ENCODE peak calls at places on chromosome 21, in ten cellular contexts. W, J, Z, A, C, L, R, S, O and E are unnamed samples.

GRCh38 chr21:40120944-40121575 is 253.8 kb downstream of the PCP4 start:
- DNase-seq in W (no peak), J (no peak), Z (peak), A (no peak), C (no peak), L (no peak), R (peak), S (no peak), O (peak), E (no peak)

GRCh38 chr21:34342476-34342875 is 21.3 kb upstream of the KCNE2 start:
- DNase-seq in W (no peak), J (no peak), Z (no peak), A (no peak), C (no peak), L (no peak), R (peak), S (no peak), O (no peak), E (no peak)

GRCh38 chr21:26546698-26547097 is 26.4 kb downstream of the CYYR1 start:
- DNase-seq in W (no peak), J (no peak), Z (no peak), A (no peak), C (no peak), L (peak), R (no peak), S (no peak), O (no peak), E (no peak)

GRCh38 chr21:42624095-42624830 is 29.2 kb upstream of the PDE9A start:
- DNase-seq in W (no peak), J (no peak), Z (no peak), A (no peak), C (no peak), L (peak), R (no peak), S (no peak), O (no peak), E (no peak)

GRCh38 chr21:46599251-46599572 is 5.7 kb downstream of the S100B start:
- DNase-seq in W (no peak), J (peak), Z (peak), A (no peak), C (no peak), L (no peak), R (no peak), S (no peak), O (no peak), E (no peak)

GRCh38 chr21:42641311-42642218 is 11.9 kb upstream of the PDE9A start:
- DNase-seq in W (no peak), J (no peak), Z (no peak), A (no peak), C (no peak), L (no peak), R (no peak), S (no peak), O (no peak), E (no peak)

GRCh38 chr21:34154878-34155277 is 81.5 kb downstream of the MRPS6 start:
- DNase-seq in W (no peak), J (no peak), Z (no peak), A (no peak), C (no peak), L (no peak), R (no peak), S (no peak), O (no peak), E (no peak)

GRCh38 chr21:39094847-39095525 is 88.3 kb downstream of the PSMG1 start:
- DNase-seq in W (no peak), J (peak), Z (peak), A (no peak), C (no peak), L (no peak), R (no peak), S (no peak), O (peak), E (no peak)

GRCh38 chr21:41345934-41346685 is 15.7 kb upstream of the MX2 start:
- DNase-seq in W (no peak), J (no peak), Z (no peak), A (no peak), C (no peak), L (no peak), R (no peak), S (no peak), O (no peak), E (no peak)

GRCh38 chr21:33963848-33964555 is 48.4 kb upstream of the ATP5PO start:
- DNase-seq in W (no peak), J (no peak), Z (no peak), A (no peak), C (no peak), L (no peak), R (no peak), S (no peak), O (no peak), E (no peak)

GRCh38 chr21:42525228-42525604 is 11.6 kb downstream of the SLC37A1 start:
- DNase-seq in W (no peak), J (no peak), Z (no peak), A (no peak), C (no peak), L (no peak), R (peak), S (no peak), O (no peak), E (no peak)

GRCh38 chr21:31623664-31624063 is 35.8 kb upstream of the SOD1 start:
- DNase-seq in W (no peak), J (no peak), Z (no peak), A (no peak), C (no peak), L (no peak), R (no peak), S (no peak), O (no peak), E (no peak)

GRCh38 chr21:45640888-45641479 is 2.5 kb upstream of the PCBP3 start:
- DNase-seq in W (no peak), J (no peak), Z (peak), A (peak), C (no peak), L (no peak), R (peak), S (no peak), O (peak), E (no peak)

GRCh38 chr21:46184625-46185555 is 631 bp upstream of the SPATC1L start:
- DNase-seq in W (peak), J (peak), Z (peak), A (peak), C (peak), L (peak), R (peak), S (peak), O (peak), E (peak)

GRCh38 chr21:30194701-30195299 is 21.1 kb downstream of the CLDN8 start:
- DNase-seq in W (no peak), J (no peak), Z (peak), A (no peak), C (no peak), L (no peak), R (peak), S (no peak), O (peak), E (peak)

GRCh38 chr21:28419110-28419509 is 573.6 kb downstream of the LTN1 start:
- DNase-seq in W (no peak), J (peak), Z (peak), A (no peak), C (no peak), L (no peak), R (no peak), S (no peak), O (no peak), E (no peak)

GRCh38 chr21:28899744-28900143 is 92.9 kb downstream of the LTN1 start:
- DNase-seq in W (no peak), J (no peak), Z (no peak), A (no peak), C (no peak), L (no peak), R (no peak), S (no peak), O (no peak), E (no peak)

GRCh38 chr21:31265293-31265692 is 78.8 kb downstream of the TIAM1 start:
- DNase-seq in W (no peak), J (no peak), Z (no peak), A (no peak), C (no peak), L (no peak), R (no peak), S (peak), O (no peak), E (no peak)

GRCh38 chr21:33975548-33976081 is 60.0 kb upstream of the ATP5PO start:
- DNase-seq in W (peak), J (no peak), Z (peak), A (no peak), C (peak), L (peak), R (no peak), S (no peak), O (no peak), E (no peak)

GRCh38 chr21:16071082-16071481 is 341.3 kb downstream of the USP25 start:
- DNase-seq in W (no peak), J (peak), Z (peak), A (no peak), C (no peak), L (no peak), R (peak), S (peak), O (no peak), E (no peak)

GRCh38 chr21:34934350-34934749 is 114.8 kb downstream of the RUNX1 start:
- DNase-seq in W (no peak), J (no peak), Z (no peak), A (no peak), C (no peak), L (no peak), R (no peak), S (no peak), O (no peak), E (no peak)

GRCh38 chr21:42122808-42123207 is 51.7 kb downstream of the UMODL1 start:
- DNase-seq in W (no peak), J (no peak), Z (no peak), A (no peak), C (no peak), L (peak), R (peak), S (no peak), O (no peak), E (no peak)

GRCh38 chr21:46092026-46092764 is 5.7 kb upstream of the COL6A2 start:
- DNase-seq in W (no peak), J (peak), Z (peak), A (no peak), C (no peak), L (no peak), R (no peak), S (no peak), O (no peak), E (no peak)